ENCODE peak calls at places on chromosome 7, in four cellular contexts. One of them, this sample, is unnamed. For H3K4me1, the result is how much of the 10 kb centered on the place peaks cover.

GRCh38 chr7:46628389-46628788 is 707.3 kb upstream of the IGFBP3 start:
- DNase-seq in heart left ventricle: no peak
- DNase-seq in esophagus squamous epithelium: no peak
- DNase-seq in HepG2: no peak
- DNase-seq in this sample: no peak

GRCh38 chr7:110308791-110309190 is 782.1 kb upstream of the LRRN3 start:
- DNase-seq in heart left ventricle: no peak
- DNase-seq in esophagus squamous epithelium: no peak
- DNase-seq in HepG2: no peak
- DNase-seq in this sample: no peak

GRCh38 chr7:152760384-152761115 is 998 bp downstream of the ACTR3B start:
- DNase-seq in heart left ventricle: no peak
- DNase-seq in esophagus squamous epithelium: no peak
- DNase-seq in HepG2: no peak
- DNase-seq in this sample: no peak

GRCh38 chr7:29345590-29345989 is 151.0 kb downstream of the CHN2 start:
- DNase-seq in heart left ventricle: peak
- DNase-seq in esophagus squamous epithelium: no peak
- DNase-seq in HepG2: peak
- DNase-seq in this sample: peak

GRCh38 chr7:78326189-78326588 is 527.6 kb downstream of the PHTF2 start:
- DNase-seq in heart left ventricle: no peak
- DNase-seq in esophagus squamous epithelium: no peak
- DNase-seq in HepG2: no peak
- DNase-seq in this sample: no peak

GRCh38 chr7:36175872-36176271 is 22.8 kb downstream of the EEPD1 start:
- DNase-seq in heart left ventricle: peak
- DNase-seq in esophagus squamous epithelium: no peak
- DNase-seq in HepG2: no peak
- DNase-seq in this sample: peak

GRCh38 chr7:136868496-136869005 is at the start of gene CHRM2:
- DNase-seq in heart left ventricle: peak
- DNase-seq in esophagus squamous epithelium: no peak
- DNase-seq in HepG2: no peak
- DNase-seq in this sample: no peak

GRCh38 chr7:130910949-130911944 is 177.2 kb upstream of the KLF14 start:
- DNase-seq in heart left ventricle: no peak
- DNase-seq in esophagus squamous epithelium: no peak
- DNase-seq in HepG2: peak
- DNase-seq in this sample: no peak

GRCh38 chr7:36597099-36597773 is 127.1 kb downstream of the AOAH start:
- DNase-seq in heart left ventricle: no peak
- DNase-seq in esophagus squamous epithelium: no peak
- DNase-seq in HepG2: no peak
- DNase-seq in this sample: no peak

GRCh38 chr7:42914726-42915045 is 2.8 kb upstream of the C7orf25 start:
- DNase-seq in heart left ventricle: no peak
- DNase-seq in esophagus squamous epithelium: no peak
- DNase-seq in HepG2: no peak
- DNase-seq in this sample: no peak
- H3K27ac ChIP-seq in heart left ventricle: no peak
- H3K27ac ChIP-seq in esophagus squamous epithelium: peak
- H3K27ac ChIP-seq in HepG2: no peak
- H3K27ac ChIP-seq in this sample: no peak

DNA sequence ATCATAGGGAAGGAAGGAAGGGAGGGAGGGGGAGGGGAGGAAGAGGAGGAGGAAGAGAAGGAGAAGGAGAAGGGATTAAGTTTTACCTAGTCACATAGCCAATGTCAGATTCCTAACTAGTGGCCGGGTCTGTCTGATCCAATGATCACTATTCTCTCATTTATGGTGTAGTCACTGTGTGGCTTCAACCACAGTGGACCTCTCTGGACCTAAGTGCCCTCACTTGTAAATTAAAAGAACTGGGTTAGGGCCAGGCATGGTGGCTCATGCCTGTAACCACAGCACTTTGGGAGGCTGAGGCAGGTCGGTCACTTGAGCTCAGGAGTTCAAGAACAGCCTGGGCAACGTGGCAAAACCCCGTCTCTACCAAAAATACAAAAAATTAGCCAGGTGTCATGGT is 6.6 kb upstream of the SERPINE1 start:
- DNase-seq in heart left ventricle: no peak
- DNase-seq in esophagus squamous epithelium: no peak
- DNase-seq in HepG2: no peak
- DNase-seq in this sample: no peak
- H3K4me1 ChIP-seq in heart left ventricle: under half
- H3K4me1 ChIP-seq in esophagus squamous epithelium: under half
- H3K4me1 ChIP-seq in HepG2: half or more
- H3K4me1 ChIP-seq in this sample: under half

DNA sequence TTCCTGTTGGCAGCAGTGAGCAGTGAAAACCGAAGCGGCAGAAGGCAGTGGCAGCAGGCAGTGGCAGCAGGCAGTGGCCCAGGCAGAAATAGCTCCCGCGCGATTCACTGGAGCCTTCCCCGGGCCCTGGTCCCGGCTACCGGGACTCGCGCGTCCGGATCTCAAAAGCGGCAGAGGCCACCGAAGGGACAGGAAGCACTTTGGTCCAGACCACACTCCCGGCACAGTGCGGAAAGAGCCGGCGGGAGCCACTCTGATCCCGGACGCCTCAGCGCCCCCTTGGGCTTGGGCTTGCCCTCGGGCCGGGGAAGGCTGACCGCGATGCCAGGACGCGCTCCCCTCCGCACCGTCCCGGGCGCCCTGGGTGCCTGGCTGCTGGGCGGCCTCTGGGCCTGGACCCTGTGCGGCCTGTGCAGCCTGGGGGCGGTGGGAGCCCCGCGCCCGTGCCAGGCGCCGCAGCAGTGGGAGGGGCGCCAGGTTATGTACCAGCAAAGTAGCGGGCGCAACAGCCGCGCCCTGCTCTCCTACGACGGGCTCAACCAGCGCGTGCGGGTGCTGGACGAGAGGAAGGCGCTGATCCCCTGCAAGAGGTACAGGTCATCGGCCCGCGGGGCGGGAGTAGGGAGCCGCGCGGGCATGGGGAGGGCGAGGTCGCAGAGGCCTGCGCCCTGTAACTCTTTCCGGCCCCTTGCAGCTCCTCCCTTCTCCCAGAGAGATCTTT is at the start of gene EPDR1:
- DNase-seq in heart left ventricle: peak
- DNase-seq in esophagus squamous epithelium: no peak
- DNase-seq in HepG2: peak
- DNase-seq in this sample: peak
- TF ChIP-seq POLR2A in heart left ventricle: no peak
- TF ChIP-seq POLR2A in esophagus squamous epithelium: peak
- TF ChIP-seq POLR2A in HepG2: peak
- TF ChIP-seq POLR2A in this sample: peak

GRCh38 chr7:106736508-106737201 is 75.7 kb upstream of the CCDC71L start:
- DNase-seq in heart left ventricle: peak
- DNase-seq in esophagus squamous epithelium: no peak
- DNase-seq in HepG2: peak
- DNase-seq in this sample: peak
- H3K27ac ChIP-seq in heart left ventricle: no peak
- H3K27ac ChIP-seq in esophagus squamous epithelium: no peak
- H3K27ac ChIP-seq in HepG2: no peak
- H3K27ac ChIP-seq in this sample: no peak

DNA sequence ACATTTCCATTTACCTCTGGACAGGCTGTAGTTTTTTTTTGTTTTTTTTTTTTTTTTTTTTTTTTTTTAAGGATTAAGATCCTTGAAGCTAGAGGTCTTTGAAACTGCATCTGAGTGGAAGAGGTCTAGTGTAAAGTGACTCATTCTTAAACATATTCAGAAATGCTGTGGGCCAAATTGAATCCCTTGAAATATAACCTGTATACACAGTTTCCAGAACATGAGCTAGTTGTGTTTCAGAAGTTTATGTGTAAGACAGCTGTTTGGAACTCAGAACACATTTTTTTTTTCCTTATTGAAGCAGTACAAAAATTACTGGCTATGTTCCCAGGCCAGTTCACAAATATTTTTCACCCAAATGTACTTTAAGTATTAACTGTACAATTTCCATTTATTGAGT is 67.9 kb downstream of the PPP1R9A start:
- DNase-seq in heart left ventricle: no peak
- DNase-seq in esophagus squamous epithelium: no peak
- DNase-seq in HepG2: peak
- DNase-seq in this sample: no peak
- H3K4me1 ChIP-seq in heart left ventricle: under half
- H3K4me1 ChIP-seq in esophagus squamous epithelium: under half
- H3K4me1 ChIP-seq in HepG2: half or more
- H3K4me1 ChIP-seq in this sample: under half

DNA sequence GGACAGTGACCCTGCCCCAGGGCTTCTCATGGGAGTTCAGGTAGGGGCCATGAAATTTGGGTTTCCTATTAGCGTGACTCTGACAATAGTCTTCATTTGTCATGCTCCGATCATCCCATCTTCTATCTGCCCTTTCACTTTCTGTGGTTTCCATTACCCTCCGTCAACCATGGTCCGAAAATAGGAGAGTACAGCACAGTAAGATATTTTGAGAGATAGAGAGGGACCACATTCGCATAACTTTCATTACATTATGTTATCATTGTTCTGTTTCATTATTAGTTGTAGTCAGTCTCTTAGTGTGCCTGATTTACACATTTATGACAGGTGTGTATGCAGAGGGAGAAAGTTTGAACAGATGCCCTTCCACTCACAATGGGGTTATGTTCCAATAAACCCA is 649.2 kb downstream of the SDK1 start:
- DNase-seq in heart left ventricle: no peak
- DNase-seq in esophagus squamous epithelium: no peak
- DNase-seq in HepG2: no peak
- DNase-seq in this sample: no peak
- TF ChIP-seq POLR2A in heart left ventricle: no peak
- TF ChIP-seq POLR2A in esophagus squamous epithelium: no peak
- TF ChIP-seq POLR2A in HepG2: no peak
- TF ChIP-seq POLR2A in this sample: no peak

DNA sequence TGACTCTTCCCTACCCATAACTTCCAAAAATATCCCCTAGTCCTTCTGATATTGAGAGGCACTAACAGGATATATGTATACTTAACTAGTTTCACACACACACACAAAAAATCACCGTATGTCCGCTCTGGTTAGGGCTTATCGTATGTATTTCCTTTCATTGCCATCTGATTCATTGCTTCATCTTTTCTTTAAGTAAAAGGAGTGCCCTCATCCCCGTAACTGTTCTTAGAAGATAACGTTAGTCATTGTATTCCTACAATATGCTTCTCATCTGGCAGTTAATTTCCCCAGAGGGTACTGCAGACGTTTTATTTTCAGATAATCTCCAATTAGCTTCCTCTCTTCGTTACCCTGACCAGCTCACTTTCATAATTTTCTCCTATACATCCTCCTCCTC is 37.3 kb downstream of the NRCAM start:
- DNase-seq in heart left ventricle: no peak
- DNase-seq in esophagus squamous epithelium: no peak
- DNase-seq in HepG2: no peak
- DNase-seq in this sample: no peak
- H3K27ac ChIP-seq in heart left ventricle: no peak
- H3K27ac ChIP-seq in esophagus squamous epithelium: no peak
- H3K27ac ChIP-seq in HepG2: no peak
- H3K27ac ChIP-seq in this sample: no peak

GRCh38 chr7:1667566-1668485 is 2.3 kb upstream of the ELFN1 start:
- DNase-seq in heart left ventricle: peak
- DNase-seq in esophagus squamous epithelium: no peak
- DNase-seq in HepG2: no peak
- DNase-seq in this sample: no peak

GRCh38 chr7:1666779-1667565 is 3.1 kb upstream of the ELFN1 start:
- DNase-seq in heart left ventricle: peak
- DNase-seq in esophagus squamous epithelium: no peak
- DNase-seq in HepG2: no peak
- DNase-seq in this sample: no peak

GRCh38 chr7:1669486-1669951 is 558 bp upstream of the ELFN1 start:
- DNase-seq in heart left ventricle: peak
- DNase-seq in esophagus squamous epithelium: no peak
- DNase-seq in HepG2: no peak
- DNase-seq in this sample: no peak

GRCh38 chr7:1668932-1669485 is 1.1 kb upstream of the ELFN1 start:
- DNase-seq in heart left ventricle: no peak
- DNase-seq in esophagus squamous epithelium: no peak
- DNase-seq in HepG2: no peak
- DNase-seq in this sample: no peak

DNA sequence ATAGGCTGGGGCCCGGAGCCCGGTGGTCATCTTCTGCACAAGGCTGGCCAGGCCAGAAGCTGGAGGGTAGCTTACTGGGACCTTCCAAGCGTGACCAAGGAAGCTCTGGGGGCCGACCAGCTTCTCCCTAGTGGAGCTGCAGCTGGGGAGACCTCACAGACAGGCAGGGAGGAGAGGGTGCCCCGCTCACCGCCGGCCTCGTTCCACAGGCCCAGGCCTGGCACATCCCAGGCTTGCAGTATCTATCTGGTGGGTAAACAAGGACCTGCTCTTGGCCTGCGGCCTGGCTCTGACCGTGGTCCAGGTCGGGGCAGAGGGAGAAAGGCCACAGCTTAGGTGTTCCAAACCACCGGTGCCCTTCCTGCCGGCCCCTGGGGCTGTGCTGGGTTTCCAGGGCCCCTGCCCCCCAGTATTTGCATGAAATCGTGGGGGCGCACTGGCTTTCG is 1.6 kb upstream of the ELFN1 start:
- DNase-seq in heart left ventricle: peak
- DNase-seq in esophagus squamous epithelium: no peak
- DNase-seq in HepG2: no peak
- DNase-seq in this sample: peak
- H3K4me1 ChIP-seq in heart left ventricle: under half
- H3K4me1 ChIP-seq in esophagus squamous epithelium: under half
- H3K4me1 ChIP-seq in HepG2: under half
- H3K4me1 ChIP-seq in this sample: under half

DNA sequence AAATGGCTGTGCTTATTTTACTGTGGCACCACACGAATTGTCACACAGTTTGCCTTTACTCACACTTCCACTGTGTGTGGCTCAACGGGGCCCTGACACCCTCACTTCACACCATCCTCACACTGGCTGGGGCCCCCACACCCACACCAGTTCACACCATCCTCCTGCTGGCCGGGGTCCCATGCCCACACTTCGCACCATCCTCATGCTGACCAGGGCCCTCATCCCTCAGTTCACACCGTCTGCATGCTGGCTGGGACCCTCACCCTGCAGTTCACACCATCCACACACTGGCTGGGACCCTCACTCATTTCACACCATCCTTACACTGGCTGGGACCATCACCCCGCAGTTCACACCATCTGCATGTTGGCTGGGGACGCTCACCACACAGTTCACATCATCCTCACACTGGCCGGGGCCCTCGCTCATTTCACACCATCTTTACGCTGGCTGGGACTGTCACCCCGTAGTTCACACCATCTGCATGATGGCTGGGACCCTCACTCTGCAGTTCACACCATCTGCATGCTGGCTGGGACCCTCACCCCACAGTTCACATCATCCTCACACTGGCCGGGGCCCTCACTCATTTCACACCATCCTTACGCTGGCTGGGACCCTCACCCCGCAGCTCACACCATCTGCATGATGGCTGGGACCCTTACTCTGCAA is 36.0 kb downstream of the BRI3 start:
- DNase-seq in heart left ventricle: no peak
- DNase-seq in esophagus squamous epithelium: no peak
- DNase-seq in HepG2: no peak
- DNase-seq in this sample: no peak
- TF ChIP-seq POLR2A in heart left ventricle: no peak
- TF ChIP-seq POLR2A in esophagus squamous epithelium: no peak
- TF ChIP-seq POLR2A in HepG2: no peak
- TF ChIP-seq POLR2A in this sample: no peak